ENCODE peak calls at places on chromosomes 16 and 17, in eight cellular contexts. E, X, H, C, A, Z, M and K are unnamed samples.

GRCh38 chr17:73703917-73704316 is 59.7 kb upstream of the SDK2 start:
- DNase-seq in E (no peak), X (no peak), H (no peak), C (no peak), A (no peak), Z (no peak), M (no peak), K (no peak)

GRCh38 chr17:56756536-56756935 is 77.2 kb downstream of the C17orf67 start:
- DNase-seq in E (peak; percentile 78), X (peak; percentile 90), H (no peak), C (no peak), A (peak; percentile 51), Z (peak; percentile 42), M (no peak), K (peak; percentile 84)

GRCh38 chr16:27461483-27462171 is 59.7 kb downstream of the IL21R start:
- DNase-seq in E (peak; percentile 89), X (no peak), H (no peak), C (no peak), A (no peak), Z (no peak), M (no peak), K (no peak)

GRCh38 chr17:732788-733720 is 658 bp downstream of the TLCD3A start:
- DNase-seq in E (peak; percentile 32), X (no peak), H (peak; percentile 10), C (no peak), A (peak; percentile 40), Z (peak; percentile 20), M (peak; percentile 49), K (no peak)

GRCh38 chr16:87178977-87179376 is 138.2 kb downstream of the C16orf95 start:
- DNase-seq in E (no peak), X (no peak), H (no peak), C (no peak), A (peak; percentile 40), Z (peak; percentile 88), M (no peak), K (no peak)

GRCh38 chr17:78900816-78901215 is 2.2 kb downstream of the CEP295NL start:
- DNase-seq in E (no peak), X (no peak), H (no peak), C (no peak), A (no peak), Z (no peak), M (no peak), K (no peak)

GRCh38 chr17:75840779-75841123 is 3.5 kb downstream of the UNC13D start:
- DNase-seq in E (no peak), X (no peak), H (no peak), C (no peak), A (no peak), Z (no peak), M (no peak), K (no peak)

GRCh38 chr17:3964203-3965122 is at the start of gene ATP2A3:
- DNase-seq in E (no peak), X (no peak), H (no peak), C (peak; percentile 68), A (no peak), Z (no peak), M (peak; percentile 78), K (no peak)

GRCh38 chr16:67426950-67427349 is 4.0 kb upstream of the HSD11B2 start:
- DNase-seq in E (peak; percentile 90), X (no peak), H (no peak), C (no peak), A (no peak), Z (no peak), M (no peak), K (no peak)

GRCh38 chr16:27745348-27745747 is 195.4 kb downstream of the KATNIP start:
- DNase-seq in E (peak; percentile 12), X (no peak), H (no peak), C (no peak), A (peak; percentile 25), Z (peak; percentile 59), M (no peak), K (no peak)

GRCh38 chr16:24069036-24069590 is 187.0 kb upstream of the CACNG3 start:
- DNase-seq in E (no peak), X (no peak), H (no peak), C (no peak), A (no peak), Z (no peak), M (no peak), K (no peak)